ENCODE peak calls at places on chromosomes 7 and 10, in ten cellular contexts. U is HepG2, K is stomach, A is A549, V is sigmoid colon, S is SK-N-SH, N is K562, Z is GM12878, M is transverse colon, E is ovary. H is an unnamed sample.

GRCh38 chr10:68826764-68827591 is at the start of gene STOX1:
- DNase-seq in U (peak), E (peak), K (peak), N (peak), Z (no peak), V (peak), A (peak), M (peak), S (peak), H (no peak)

GRCh38 chr7:37732253-37732652 is 48.7 kb downstream of the GPR141 start:
- DNase-seq in A (peak), M (peak), U (peak), N (peak), V (no peak), E (peak), S (peak), K (no peak), Z (peak), H (no peak)

GRCh38 chr7:54888067-54888735 is 129.2 kb upstream of the SEC61G start:
- DNase-seq in N (no peak), M (no peak), A (no peak), K (no peak), V (no peak), U (no peak), E (no peak), Z (no peak), S (peak), H (no peak)

GRCh38 chr7:142459557-142459963 is 201.7 kb upstream of the PRSS58 start:
- DNase-seq in S (peak), N (peak), V (no peak), E (no peak), Z (no peak), K (no peak), U (peak), A (peak), M (peak), H (no peak)

GRCh38 chr7:7816816-7817536 is 98.6 kb upstream of the RPA3 start:
- DNase-seq in K (no peak), Z (no peak), V (no peak), M (no peak), N (no peak), E (no peak), U (peak), A (no peak), S (no peak), H (no peak)

GRCh38 chr10:73095479-73096021 is 1.1 kb downstream of the P4HA1 start:
- DNase-seq in E (peak), S (peak), V (peak), N (peak), A (peak), U (peak), K (peak), M (peak), Z (no peak), H (no peak)

GRCh38 chr7:47948096-47948790 is at the start of gene PKD1L1:
- DNase-seq in S (no peak), Z (no peak), V (no peak), N (no peak), M (no peak), E (no peak), A (no peak), U (no peak), K (no peak), H (no peak)

GRCh38 chr7:121032645-121033460 is 44.3 kb downstream of the CPED1 start:
- DNase-seq in E (no peak), U (no peak), M (no peak), N (peak), Z (no peak), K (no peak), V (no peak), S (no peak), A (no peak), H (no peak)

GRCh38 chr10:65566906-65567305 is 1358.9 kb upstream of the LRRTM3 start:
- DNase-seq in A (no peak), S (no peak), V (no peak), U (no peak), K (no peak), E (no peak), N (no peak), Z (no peak), M (no peak), H (no peak)

GRCh38 chr7:30984359-30985107 is 20.8 kb downstream of the GHRHR start:
- DNase-seq in Z (no peak), N (no peak), V (no peak), S (no peak), A (peak), E (no peak), M (no peak), K (peak), U (no peak), H (no peak)

GRCh38 chr10:49183596-49184542 is 4.3 kb downstream of the TMEM273 start:
- DNase-seq in N (peak), S (no peak), V (no peak), M (no peak), E (no peak), Z (no peak), U (no peak), A (no peak), K (peak), H (no peak)

GRCh38 chr7:117173001-117173400 is 149.9 kb downstream of the WNT2 start:
- DNase-seq in M (no peak), N (no peak), K (no peak), E (no peak), S (no peak), V (no peak), A (no peak), U (no peak), Z (no peak), H (no peak)

GRCh38 chr10:11513727-11514126 is 97.7 kb downstream of the USP6NL start:
- DNase-seq in A (no peak), N (no peak), S (no peak), Z (no peak), V (no peak), K (no peak), M (no peak), E (no peak), U (no peak), H (no peak)

GRCh38 chr7:10116511-10116910 is 857.2 kb upstream of the PHF14 start:
- DNase-seq in A (no peak), U (no peak), S (no peak), K (no peak), V (no peak), E (no peak), M (no peak), N (no peak), Z (no peak), H (no peak)

GRCh38 chr10:73910764-73911552 is at the start of gene PLAU:
- DNase-seq in M (peak), K (peak), N (peak), S (peak), U (no peak), V (peak), A (no peak), E (no peak), Z (no peak), H (no peak)

GRCh38 chr7:129616530-129616929 is 5.0 kb downstream of the NRF1 start:
- DNase-seq in N (peak), K (no peak), U (no peak), Z (no peak), V (no peak), M (no peak), S (no peak), E (no peak), A (no peak), H (no peak)

GRCh38 chr7:29177963-29178612 is 16.5 kb upstream of the CHN2 start:
- DNase-seq in M (peak), V (peak), E (peak), A (no peak), S (no peak), K (peak), Z (no peak), U (no peak), N (no peak), H (peak)

GRCh38 chr7:44061645-44062179 is 3.7 kb downstream of the PGAM2 start:
- DNase-seq in A (no peak), N (no peak), U (no peak), M (peak), E (no peak), Z (no peak), V (peak), K (no peak), S (no peak), H (no peak)

GRCh38 chr7:137146552-137146961 is 197.0 kb downstream of the PTN start:
- DNase-seq in Z (no peak), S (no peak), K (no peak), A (no peak), M (no peak), N (no peak), U (no peak), V (no peak), E (no peak), H (no peak)

GRCh38 chr10:113252650-113253560 is 299.9 kb upstream of the HABP2 start:
- DNase-seq in Z (no peak), E (no peak), V (no peak), U (no peak), S (peak), M (no peak), N (no peak), K (no peak), A (no peak), H (no peak)

GRCh38 chr7:112556633-112557032 is 75.8 kb downstream of the LSMEM1 start:
- DNase-seq in K (no peak), M (no peak), S (no peak), A (no peak), E (no peak), N (no peak), V (no peak), U (no peak), Z (peak), H (no peak)

GRCh38 chr7:129670636-129671035 is 59.1 kb downstream of the NRF1 start:
- DNase-seq in S (no peak), E (no peak), V (no peak), K (no peak), M (no peak), Z (no peak), N (peak), U (no peak), A (no peak), H (no peak)

GRCh38 chr7:2926120-2926897 is 82.2 kb upstream of the GNA12 start:
- DNase-seq in V (peak), S (peak), U (no peak), A (no peak), K (no peak), M (no peak), N (no peak), E (no peak), Z (no peak), H (peak)

GRCh38 chr7:109545686-109546085 is 976.0 kb downstream of the DNAJB9 start:
- DNase-seq in V (no peak), A (no peak), E (no peak), N (no peak), Z (no peak), S (no peak), M (no peak), U (no peak), K (no peak), H (no peak)

GRCh38 chr7:56097700-56098099 is 4.9 kb upstream of the PHKG1 start:
- DNase-seq in A (no peak), M (no peak), U (no peak), V (peak), S (no peak), Z (no peak), N (peak), K (peak), E (peak), H (peak)

GRCh38 chr10:116784035-116784434 is 41.7 kb upstream of the HSPA12A start:
- DNase-seq in V (no peak), M (no peak), N (peak), K (no peak), Z (no peak), E (no peak), U (no peak), A (no peak), S (no peak), H (no peak)

GRCh38 chr10:23453465-23453864 is 14.6 kb downstream of the OTUD1 start:
- DNase-seq in M (no peak), A (no peak), K (no peak), E (no peak), N (no peak), V (no peak), U (no peak), Z (no peak), S (no peak), H (no peak)

GRCh38 chr10:101053516-101053915 is 8.3 kb upstream of the KAZALD1 start:
- DNase-seq in M (no peak), A (no peak), N (no peak), Z (no peak), E (no peak), U (no peak), K (no peak), V (no peak), S (no peak), H (no peak)

GRCh38 chr10:127413326-127413725 is 135.8 kb upstream of the NPS start:
- DNase-seq in K (no peak), U (no peak), Z (no peak), N (no peak), A (no peak), S (no peak), M (no peak), V (no peak), E (no peak), H (no peak)

GRCh38 chr10:125146791-125147604 is 13.4 kb downstream of the CTBP2 start:
- DNase-seq in K (peak), N (no peak), E (no peak), U (no peak), S (no peak), V (no peak), A (peak), Z (no peak), M (no peak), H (no peak)

GRCh38 chr7:156461881-156462665 is 178.5 kb upstream of the RNF32 start:
- DNase-seq in U (no peak), S (no peak), E (no peak), Z (no peak), M (peak), N (no peak), A (no peak), V (no peak), K (peak), H (no peak)

GRCh38 chr7:134153493-134154093 is 26.5 kb downstream of the LRGUK start:
- DNase-seq in Z (no peak), M (no peak), E (no peak), A (no peak), K (no peak), U (no peak), N (no peak), S (no peak), V (no peak), H (no peak)

GRCh38 chr10:84194424-84195043 is at the start of gene CDHR1:
- DNase-seq in K (no peak), U (no peak), M (peak), S (peak), V (peak), E (no peak), Z (no peak), N (peak), A (no peak), H (no peak)
- TF ChIP-seq EP300 in K (no peak), U (no peak), M (no peak), S (no peak), V (no peak), E (no peak), Z (no peak), N (no peak), A (no peak), H (no peak)

DNA sequence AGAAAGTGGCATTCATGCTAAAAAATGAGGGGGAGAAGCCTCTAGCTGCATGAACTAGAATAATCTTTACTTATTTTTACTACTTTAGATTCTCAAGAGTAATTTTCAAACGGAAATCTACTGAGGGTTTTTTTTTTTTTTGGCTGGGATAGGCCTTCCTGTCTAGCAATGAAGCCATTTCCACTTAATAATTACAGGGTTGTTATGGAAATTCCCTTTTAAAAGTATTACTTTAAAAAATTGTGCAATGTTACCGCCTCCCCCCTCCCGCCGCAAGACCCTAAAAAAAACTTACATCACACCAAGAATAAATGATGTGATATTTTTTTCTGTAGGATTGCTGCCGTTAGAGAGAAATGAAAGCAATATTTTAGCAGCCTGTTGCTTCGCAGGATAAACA is 32.5 kb downstream of the ARL4A start:
- DNase-seq in S (no peak), E (peak), U (no peak), Z (no peak), K (no peak), N (no peak), A (no peak), V (no peak), M (no peak), H (no peak)
- TF ChIP-seq EP300 in S (no peak), E (no peak), U (no peak), Z (no peak), K (no peak), N (no peak), A (no peak), V (no peak), M (no peak), H (no peak)

DNA sequence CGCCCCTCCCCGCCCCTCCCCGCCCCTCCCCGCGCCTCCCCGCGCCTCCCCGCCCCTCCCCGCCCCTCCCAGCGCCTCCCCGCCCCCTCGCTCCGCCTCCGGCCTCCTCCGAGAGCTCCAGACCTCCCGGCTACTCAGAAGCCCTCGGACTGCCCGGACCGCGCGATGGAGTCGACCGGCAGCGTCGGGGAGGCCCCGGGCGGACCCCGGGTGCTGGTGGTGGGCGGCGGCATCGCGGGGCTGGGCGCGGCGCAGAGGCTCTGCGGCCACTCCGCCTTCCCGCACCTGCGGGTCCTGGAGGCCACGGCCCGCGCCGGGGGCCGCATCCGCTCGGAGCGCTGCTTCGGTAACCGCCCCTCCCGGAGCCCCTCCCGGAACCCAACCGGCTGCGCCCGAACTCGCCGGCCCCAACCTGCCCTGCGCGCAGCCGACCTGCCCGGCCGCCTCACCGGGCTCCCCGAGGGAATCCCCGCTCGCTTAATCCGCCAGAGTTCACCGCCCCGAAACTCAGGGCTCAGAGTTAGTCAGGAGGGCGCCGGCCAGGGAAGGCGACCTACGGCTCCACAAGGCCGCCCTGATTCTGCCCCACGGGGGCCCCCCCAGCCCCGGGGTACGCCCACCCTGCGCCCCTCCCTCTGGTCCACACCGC is at the start of gene PAOX:
- DNase-seq in N (peak), U (no peak), V (peak), M (peak), A (peak), E (peak), S (peak), Z (no peak), K (peak), H (no peak)
- TF ChIP-seq EP300 in N (no peak), U (no peak), V (no peak), M (no peak), A (no peak), E (no peak), S (no peak), Z (no peak), K (no peak), H (no peak)

GRCh38 chr7:51300762-51301674 is 15.6 kb downstream of the COBL start:
- DNase-seq in S (no peak), Z (no peak), V (no peak), U (no peak), K (no peak), M (no peak), A (no peak), N (no peak), E (no peak), H (no peak)

GRCh38 chr7:51299391-51300133 is 17.0 kb downstream of the COBL start:
- DNase-seq in U (no peak), A (no peak), V (no peak), M (no peak), K (no peak), Z (no peak), N (no peak), S (no peak), E (no peak), H (no peak)

GRCh38 chr7:51295435-51296269 is 21.0 kb downstream of the COBL start:
- DNase-seq in A (peak), M (peak), N (no peak), E (no peak), V (no peak), Z (no peak), S (no peak), K (no peak), U (no peak), H (no peak)

GRCh38 chr7:51298912-51299311 is 17.7 kb downstream of the COBL start:
- DNase-seq in U (no peak), Z (no peak), S (no peak), A (no peak), E (no peak), V (no peak), K (no peak), N (no peak), M (no peak), H (no peak)

GRCh38 chr7:51297986-51298385 is 18.6 kb downstream of the COBL start:
- DNase-seq in K (no peak), V (no peak), Z (no peak), U (no peak), A (no peak), N (no peak), E (no peak), M (no peak), S (no peak), H (no peak)
- TF ChIP-seq EP300 in K (no peak), V (no peak), Z (no peak), U (no peak), A (no peak), N (no peak), E (no peak), M (no peak), S (no peak), H (no peak)